ENCODE peak calls at places on chromosome 11, in five cellular contexts. N is CD8-positive, alpha-beta memory T cell; O is PC-3; R is right lobe of liver; B is heart right ventricle. W is an unnamed sample.

GRCh38 chr11:86476109-86476861 is 101.6 kb downstream of the CCDC81 start:
- DNase-seq in O (no peak), B (no peak), N (no peak), R (no peak), W (no peak)

GRCh38 chr11:88531776-88532175 is 194.2 kb upstream of the CTSC start:
- DNase-seq in O (no peak), N (no peak), R (no peak), B (no peak), W (no peak)

GRCh38 chr11:126619516-126619915 is 264.0 kb downstream of the ST3GAL4 start:
- DNase-seq in O (no peak), N (no peak), B (no peak), R (no peak), W (no peak)

GRCh38 chr11:46894961-46895360 is 23.4 kb downstream of the LRP4 start:
- DNase-seq in O (no peak), N (no peak), B (no peak), R (no peak), W (no peak)

GRCh38 chr11:121466063-121466794 is 13.5 kb upstream of the SORL1-AS1 start:
- DNase-seq in N (peak), O (peak), R (peak), B (peak), W (peak)

GRCh38 chr11:400241-400729 is 6.3 kb downstream of the PKP3 start:
- DNase-seq in B (peak), O (no peak), N (no peak), R (no peak), W (peak)

GRCh38 chr11:92269021-92269420 is 44.4 kb downstream of the FAT3 start:
- DNase-seq in B (no peak), O (peak), R (no peak), N (no peak), W (no peak)

GRCh38 chr11:59263225-59263894 is 50.6 kb upstream of the MPEG1 start:
- DNase-seq in N (no peak), B (no peak), O (peak), R (peak), W (peak)

GRCh38 chr11:110098645-110099044 is 5.5 kb downstream of the ZC3H12C start:
- DNase-seq in O (peak), B (no peak), N (no peak), R (no peak), W (no peak)

GRCh38 chr11:19951558-19952083 is 208.7 kb downstream of the DBX1 start:
- DNase-seq in O (peak), N (no peak), R (no peak), B (no peak), W (no peak)

GRCh38 chr11:61134801-61135257 is 26.4 kb downstream of the VPS37C start:
- DNase-seq in R (no peak), N (no peak), B (peak), O (no peak), W (peak)

GRCh38 chr11:22192642-22193347 is at the start of gene ANO5:
- DNase-seq in B (peak), N (no peak), O (no peak), R (peak), W (peak)

GRCh38 chr11:120801801-120802689 is 221.9 kb upstream of the TBCEL start:
- DNase-seq in R (peak), B (peak), N (peak), O (peak), W (peak)

GRCh38 chr11:78469905-78470304 is 52.3 kb upstream of the GAB2 start:
- DNase-seq in B (no peak), N (no peak), O (no peak), R (no peak), W (no peak)

GRCh38 chr11:69599502-69599901 is 41.5 kb upstream of the CCND1 start:
- DNase-seq in O (no peak), N (no peak), B (no peak), R (no peak), W (no peak)

GRCh38 chr11:85827768-85828639 is 17.1 kb upstream of the SYTL2 start:
- DNase-seq in B (no peak), O (peak), N (peak), R (no peak), W (no peak)

GRCh38 chr11:58075781-58076180 is 45.0 kb downstream of the OR6Q1 start:
- DNase-seq in N (no peak), R (no peak), O (peak), B (no peak), W (no peak)

GRCh38 chr11:61688368-61689163 is 8.4 kb downstream of the DAGLA start:
- DNase-seq in N (no peak), O (no peak), R (no peak), B (peak), W (peak)

GRCh38 chr11:69257838-69258658 is 35.9 kb upstream of the MYEOV start:
- DNase-seq in R (no peak), O (no peak), N (no peak), B (no peak), W (no peak)

GRCh38 chr11:44690651-44691050 is 36.1 kb upstream of the TSPAN18 start:
- DNase-seq in R (no peak), N (no peak), B (no peak), O (no peak), W (no peak)

GRCh38 chr11:110779108-110779507 is 66.9 kb upstream of the ARHGAP20 start:
- DNase-seq in N (no peak), O (no peak), B (no peak), R (no peak), W (no peak)

GRCh38 chr11:83717551-83717950 is 431.4 kb upstream of the CCDC90B start:
- DNase-seq in O (no peak), R (peak), N (no peak), B (no peak), W (no peak)
- H3K4me3 ChIP-seq in O (no peak), R (no peak), N (no peak), B (no peak), W (no peak)

DNA sequence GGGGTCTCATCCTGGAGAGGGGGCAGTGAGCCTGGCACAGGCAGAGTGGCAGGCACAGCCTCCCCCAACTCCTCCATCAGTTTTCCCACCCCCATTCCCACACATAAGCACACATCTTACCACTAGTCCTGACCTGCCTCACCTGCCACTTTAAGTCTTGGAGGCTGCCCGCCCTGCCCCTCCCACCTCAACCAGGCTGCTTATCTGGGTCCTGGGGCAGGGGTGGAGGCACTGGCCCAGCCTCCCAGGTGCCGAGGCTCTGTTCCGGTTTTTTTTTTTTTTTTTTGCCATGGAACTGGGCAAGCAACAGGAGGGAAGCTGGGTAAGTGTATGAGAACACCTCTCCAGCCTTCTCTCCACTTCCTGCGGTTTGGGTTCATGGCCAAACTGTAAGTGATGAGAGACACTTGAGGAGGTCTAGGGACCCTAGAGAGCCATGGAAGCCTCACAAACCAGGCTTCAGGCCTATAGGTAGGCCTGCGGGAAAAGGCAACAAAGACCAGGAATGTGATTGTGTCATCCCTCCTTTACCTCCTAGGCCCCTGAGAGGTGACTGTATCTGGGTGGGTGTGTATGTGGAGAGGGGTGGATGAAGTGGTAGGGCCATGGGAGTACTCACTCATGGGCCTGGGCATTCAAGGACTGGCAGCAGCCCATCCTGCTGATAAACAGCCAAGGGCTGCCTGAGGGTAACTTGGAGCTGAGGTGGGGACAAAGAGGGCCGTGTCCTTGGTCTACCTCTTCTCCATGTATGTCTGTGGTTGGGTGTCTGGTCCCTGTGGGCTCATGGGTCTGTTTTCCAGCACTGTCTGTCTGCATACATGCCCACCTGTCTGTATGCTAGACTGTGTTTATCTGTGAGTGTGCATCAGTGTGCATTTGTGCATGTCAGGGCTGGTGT is 22.6 kb downstream of the PHLDB1 start:
- DNase-seq in N (no peak), O (no peak), B (no peak), R (no peak), W (peak)
- H3K4me3 ChIP-seq in N (no peak), O (no peak), B (no peak), R (no peak), W (no peak)

DNA sequence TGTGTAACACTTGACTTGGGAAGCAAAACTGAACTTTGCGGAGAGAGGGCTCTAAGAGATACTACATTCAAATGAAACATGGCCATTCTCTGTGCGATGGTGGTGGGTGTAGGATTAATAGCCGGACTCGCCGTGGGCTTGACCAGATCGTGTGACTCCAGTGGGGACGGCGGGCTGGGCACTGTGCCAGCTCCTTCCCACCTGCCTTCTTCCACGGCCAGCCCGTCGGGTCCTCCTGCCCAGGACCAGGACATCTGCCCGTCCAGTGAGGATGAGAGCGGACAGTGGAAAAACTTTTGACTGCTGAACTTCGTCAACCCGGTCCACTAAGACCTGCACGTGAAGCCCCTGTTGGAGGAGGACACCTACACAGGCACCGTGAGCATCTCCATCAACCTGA is 137.4 kb downstream of the OR4C45 start:
- DNase-seq in N (no peak), B (no peak), R (no peak), O (no peak), W (no peak)
- H3K4me3 ChIP-seq in N (no peak), B (no peak), R (no peak), O (no peak), W (no peak)

GRCh38 chr11:10777806-10778205 is 26.8 kb downstream of the CTR9 start:
- DNase-seq in R (no peak), B (no peak), O (no peak), N (no peak), W (no peak)

GRCh38 chr11:10777393-10777793 is 26.3 kb downstream of the CTR9 start:
- DNase-seq in N (no peak), O (no peak), B (no peak), R (no peak), W (no peak)

GRCh38 chr11:10780040-10780439 is 28.7 kb downstream of the EIF4G2 start:
- DNase-seq in O (no peak), B (no peak), N (no peak), R (no peak), W (no peak)

GRCh38 chr11:10779086-10779485 is 28.0 kb downstream of the CTR9 start:
- DNase-seq in O (no peak), B (no peak), N (no peak), R (no peak), W (no peak)

DNA sequence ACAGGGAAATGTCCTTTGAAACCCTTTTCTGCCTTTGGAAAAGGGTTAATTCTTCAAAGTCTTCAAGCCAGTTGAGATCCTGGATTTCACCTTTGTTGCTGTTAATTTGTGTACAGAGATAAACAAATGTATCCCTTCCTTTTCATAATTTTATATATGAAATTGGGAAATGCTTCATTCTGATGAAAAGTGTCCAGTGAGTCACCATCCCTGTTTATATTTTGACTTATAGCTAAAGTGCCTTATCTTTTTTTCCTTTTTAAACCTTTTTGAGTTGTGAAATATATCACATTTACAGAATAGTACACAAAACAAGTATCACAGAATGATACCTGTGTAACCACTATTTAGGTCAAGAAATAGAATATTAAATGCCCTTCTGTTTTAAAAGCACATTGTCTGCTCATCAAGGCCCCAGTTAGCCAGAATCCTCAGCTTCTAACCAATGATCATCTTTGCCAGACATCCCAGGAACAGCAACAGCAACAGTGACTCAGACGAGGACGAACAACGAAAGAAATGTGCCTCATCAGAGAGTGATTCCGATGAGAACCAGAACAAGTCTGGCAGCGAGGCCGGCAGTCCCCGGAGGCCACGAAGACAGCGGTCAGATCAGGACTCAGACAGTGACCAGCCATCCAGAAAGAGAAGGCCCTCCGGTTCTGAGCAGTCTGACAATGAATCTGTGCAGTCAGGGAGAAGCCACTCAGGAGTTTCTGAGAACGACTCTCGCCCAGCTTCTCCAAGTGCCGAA is 27.3 kb downstream of the CTR9 start:
- DNase-seq in N (no peak), R (no peak), O (no peak), B (peak), W (no peak)
- H3K4me3 ChIP-seq in N (no peak), R (no peak), O (no peak), B (no peak), W (no peak)

GRCh38 chr11:128716231-128716630 is 22.4 kb downstream of the FLI1 start:
- DNase-seq in N (no peak), O (no peak), B (no peak), R (no peak), W (no peak)

GRCh38 chr11:128719556-128719824 is 25.6 kb downstream of the FLI1 start:
- DNase-seq in B (no peak), O (no peak), R (no peak), N (no peak), W (no peak)

GRCh38 chr11:128717581-128717980 is 23.7 kb downstream of the FLI1 start:
- DNase-seq in N (no peak), R (no peak), B (no peak), O (no peak), W (no peak)

GRCh38 chr11:128716661-128717210 is 22.9 kb downstream of the FLI1 start:
- DNase-seq in N (peak), R (no peak), O (no peak), B (no peak), W (peak)

GRCh38 chr11:128718064-128718463 is 24.2 kb downstream of the FLI1 start:
- DNase-seq in N (no peak), O (no peak), B (no peak), R (no peak), W (no peak)
- H3K4me3 ChIP-seq in N (peak), O (no peak), B (no peak), R (no peak), W (no peak)

GRCh38 chr11:76207642-76208378 is 1.5 kb upstream of the WNT11 start:
- DNase-seq in N (peak), O (peak), R (peak), B (peak), W (peak)

GRCh38 chr11:76205252-76206076 is 838 bp downstream of the WNT11 start:
- DNase-seq in B (peak), O (no peak), R (no peak), N (no peak), W (no peak)

GRCh38 chr11:76206077-76206326 is 300 bp downstream of the WNT11 start:
- DNase-seq in B (no peak), N (no peak), O (no peak), R (no peak), W (no peak)

GRCh38 chr11:76208438-76208828 is 2.1 kb upstream of the WNT11 start:
- DNase-seq in N (no peak), R (no peak), B (no peak), O (peak), W (no peak)

DNA sequence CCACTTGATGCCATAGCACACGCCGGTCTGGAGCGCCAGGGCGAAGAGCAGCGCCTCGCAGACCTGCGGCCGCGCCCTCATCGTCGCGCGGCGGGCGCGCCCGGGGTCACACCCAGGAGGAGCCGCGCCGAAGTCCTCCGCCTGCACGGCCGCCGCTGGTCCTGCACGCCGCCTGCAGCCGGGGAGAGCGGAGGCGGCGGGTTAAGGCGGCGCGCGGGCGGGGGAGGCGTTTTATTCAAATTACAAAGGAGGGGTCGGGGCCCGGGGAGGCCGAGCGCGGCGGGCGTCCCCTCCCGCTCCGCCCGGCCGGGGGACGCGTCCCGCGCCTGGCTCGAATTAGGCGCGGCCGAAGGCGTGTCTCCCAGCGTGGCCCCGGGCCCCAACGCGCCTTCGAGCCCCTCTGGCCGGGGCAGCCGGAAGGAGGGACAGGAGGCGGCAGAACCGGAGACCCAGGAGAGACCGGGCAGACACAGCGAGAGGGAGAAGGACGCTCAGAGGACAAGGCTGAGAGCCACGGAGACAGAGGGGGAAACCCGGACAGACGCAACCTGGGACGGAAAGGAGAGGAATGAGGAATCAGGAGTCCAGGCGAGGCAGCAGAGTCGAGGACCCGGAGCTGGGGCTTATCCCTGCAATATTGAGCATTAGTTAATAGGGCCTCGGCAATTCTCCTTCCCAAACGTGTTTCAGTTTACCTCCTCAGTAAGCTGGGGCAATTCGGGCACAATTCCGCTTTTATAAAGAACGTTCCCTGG is at the start of gene WNT11:
- DNase-seq in R (no peak), B (peak), O (peak), N (peak), W (peak)
- H3K4me3 ChIP-seq in R (peak), B (peak), O (peak), N (peak), W (no peak)

GRCh38 chr11:15347969-15348734 is 233.4 kb downstream of the INSC start:
- DNase-seq in N (no peak), B (no peak), O (no peak), R (no peak), W (no peak)
- H3K4me3 ChIP-seq in N (no peak), B (no peak), O (no peak), R (no peak), W (no peak)

GRCh38 chr11:119335655-119336543 is 1.6 kb downstream of the RNF26 start:
- DNase-seq in O (peak), N (no peak), B (no peak), R (peak), W (no peak)

GRCh38 chr11:119335091-119335654 is 846 bp downstream of the RNF26 start:
- DNase-seq in B (no peak), R (no peak), O (no peak), N (no peak), W (peak)

GRCh38 chr11:119338318-119338890 is 2.3 kb downstream of the C1QTNF5 start:
- DNase-seq in O (peak), N (peak), B (no peak), R (peak), W (peak)

GRCh38 chr11:119337581-119338317 is 2.9 kb downstream of the C1QTNF5 start:
- DNase-seq in N (no peak), B (no peak), R (no peak), O (no peak), W (peak)

GRCh38 chr11:119336744-119337469 is 2.6 kb downstream of the RNF26 start:
- DNase-seq in N (no peak), B (no peak), R (no peak), O (no peak), W (no peak)
- H3K4me3 ChIP-seq in N (no peak), B (no peak), R (no peak), O (peak), W (no peak)

DNA sequence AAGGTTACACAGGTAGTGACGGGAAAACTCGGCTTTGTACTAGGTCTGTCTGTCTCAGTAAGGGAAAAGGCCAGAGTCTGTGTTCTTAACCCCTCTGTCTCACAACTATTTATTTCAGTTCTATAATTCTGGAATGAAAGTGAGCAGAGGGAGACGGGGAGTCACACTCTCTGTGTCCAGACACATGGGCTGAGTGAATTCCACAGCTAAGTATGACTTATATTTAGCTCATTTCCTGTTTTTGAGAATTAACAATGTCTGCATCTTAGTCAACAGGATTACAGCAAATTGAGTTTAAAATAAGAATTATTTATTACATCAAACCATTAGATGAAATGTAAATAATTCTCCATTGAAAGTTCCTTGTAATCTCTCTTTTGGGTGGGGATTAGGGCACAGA is 62.4 kb upstream of the OR4B1 start:
- DNase-seq in N (no peak), R (no peak), O (peak), B (no peak), W (no peak)
- H3K4me3 ChIP-seq in N (no peak), R (no peak), O (no peak), B (no peak), W (no peak)

GRCh38 chr11:118015385-118015841 is 29.2 kb downstream of the IL10RA start:
- DNase-seq in B (no peak), N (no peak), R (no peak), O (no peak), W (no peak)
- H3K4me3 ChIP-seq in B (no peak), N (peak), R (no peak), O (no peak), W (no peak)